ENCODE peak calls at places on chromosomes 1 and 21, in six cellular contexts. C is IMR-90, K is neuronal stem cell, X is H9, W is trophoblast cell, P is H1. F is an unnamed sample.

GRCh38 chr1:160646192-160646591 is 652 bp downstream of the SLAMF1 start:
- DNase-seq in C (no peak), K (no peak), X (no peak), W (no peak), P (no peak), F (no peak)

GRCh38 chr1:165381745-165382530 is 25.4 kb upstream of the LMX1A start:
- DNase-seq in C (no peak), K (no peak), X (no peak), W (no peak), P (no peak), F (peak; percentile 20)

GRCh38 chr1:204282801-204283200 is 69.0 kb upstream of the GOLT1A start:
- DNase-seq in C (no peak), K (no peak), X (no peak), W (no peak), P (no peak), F (no peak)

GRCh38 chr1:110555807-110556470 is 37.0 kb upstream of the KCNA10 start:
- DNase-seq in C (no peak), K (no peak), X (peak; percentile 25), W (no peak), P (no peak), F (no peak)

GRCh38 chr1:210376836-210377377 is 48.2 kb downstream of the HHAT start:
- DNase-seq in C (peak; percentile 61), K (no peak), X (no peak), W (no peak), P (no peak), F (no peak)

GRCh38 chr1:19070891-19071621 is 114.6 kb upstream of the IFFO2 start:
- DNase-seq in C (no peak), K (no peak), X (no peak), W (no peak), P (no peak), F (no peak)

GRCh38 chr1:35447278-35447677 is 109.9 kb downstream of the KIAA0319L start:
- DNase-seq in C (no peak), K (no peak), X (no peak), W (no peak), P (no peak), F (peak; percentile 48)

GRCh38 chr1:186564558-186564957 is 103.6 kb upstream of the PDC start:
- DNase-seq in C (peak; percentile 19), K (no peak), X (no peak), W (no peak), P (no peak), F (no peak)

GRCh38 chr1:87089070-87089736 is 174.8 kb downstream of the HS2ST1 start:
- DNase-seq in C (no peak), K (no peak), X (no peak), W (no peak), P (no peak), F (no peak)

GRCh38 chr1:173329747-173330146 is 122.6 kb upstream of the TNFSF4 start:
- DNase-seq in C (peak; percentile 82), K (no peak), X (no peak), W (no peak), P (no peak), F (peak; percentile 60)

GRCh38 chr1:55285849-55286248 is 70.7 kb upstream of the USP24 start:
- DNase-seq in C (no peak), K (no peak), X (no peak), W (no peak), P (no peak), F (no peak)

GRCh38 chr1:87826639-87827345 is 498.1 kb downstream of the LMO4 start:
- DNase-seq in C (peak; percentile 90), K (no peak), X (no peak), W (no peak), P (no peak), F (peak; percentile 4)

GRCh38 chr1:232524056-232524455 is 105.9 kb downstream of the SIPA1L2 start:
- DNase-seq in C (peak; percentile 31), K (no peak), X (no peak), W (no peak), P (no peak), F (no peak)

GRCh38 chr1:174902531-174903099 is 97.1 kb upstream of the CACYBP start:
- DNase-seq in C (no peak), K (no peak), X (no peak), W (no peak), P (no peak), F (no peak)

GRCh38 chr1:230818881-230819280 is 49.4 kb downstream of the C1orf198 start:
- DNase-seq in C (no peak), K (no peak), X (no peak), W (no peak), P (no peak), F (no peak)

GRCh38 chr1:187763465-187763864 is 934.7 kb downstream of the PLA2G4A start:
- DNase-seq in C (no peak), K (no peak), X (no peak), W (no peak), P (no peak), F (no peak)

GRCh38 chr1:69991644-69992043 is 213.7 kb downstream of the LRRC40 start:
- DNase-seq in C (peak; percentile 43), K (no peak), X (no peak), W (no peak), P (no peak), F (peak; percentile 12)

GRCh38 chr1:179083533-179083932 is 1.7 kb downstream of the TOR3A start:
- DNase-seq in C (no peak), K (no peak), X (no peak), W (no peak), P (no peak), F (no peak)
- H3K9ac ChIP-seq in C (no peak overlapping the region), K (no peak overlapping the region), X (no peak overlapping the region), W (no peak overlapping the region), P (no peak overlapping the region), F (peak overlapping the region; percentile 26)

GRCh38 chr1:222601233-222601632 is 11.5 kb upstream of the TAF1A start:
- DNase-seq in C (no peak), K (no peak), X (no peak), W (no peak), P (no peak), F (no peak)
- H3K14ac ChIP-seq in C (peak overlapping the region; percentile 19), K (no peak overlapping the region), X (no peak overlapping the region), W (no peak overlapping the region), P (no peak overlapping the region), F (no peak overlapping the region)

GRCh38 chr1:117367769-117368059 is 465 bp downstream of the MAN1A2 start:
- DNase-seq in C (peak; percentile 3), K (peak; percentile 24), X (no peak), W (no peak), P (no peak), F (no peak)
- H3K9ac ChIP-seq in C (peak overlapping the region; percentile 74), K (no peak overlapping the region), X (peak overlapping the region; percentile 11), W (peak overlapping the region; percentile 87), P (peak overlapping the region; percentile 66), F (peak overlapping the region; percentile 98)

GRCh38 chr1:228190778-228191177 is 17.1 kb upstream of the OBSCN start:
- DNase-seq in C (no peak), K (no peak), X (no peak), W (no peak), P (no peak), F (no peak)
- H3K14ac ChIP-seq in C (no peak overlapping the region), K (no peak overlapping the region), X (no peak overlapping the region), W (no peak overlapping the region), P (no peak overlapping the region), F (no peak overlapping the region)

GRCh38 chr1:1128454-1129139 is 12.7 kb upstream of the C1orf159 start:
- DNase-seq in C (no peak), K (no peak), X (no peak), W (peak; percentile 96), P (no peak), F (no peak)
- H3K9ac ChIP-seq in C (no peak overlapping the region), K (no peak overlapping the region), X (no peak overlapping the region), W (no peak overlapping the region), P (no peak overlapping the region), F (no peak overlapping the region)

DNA sequence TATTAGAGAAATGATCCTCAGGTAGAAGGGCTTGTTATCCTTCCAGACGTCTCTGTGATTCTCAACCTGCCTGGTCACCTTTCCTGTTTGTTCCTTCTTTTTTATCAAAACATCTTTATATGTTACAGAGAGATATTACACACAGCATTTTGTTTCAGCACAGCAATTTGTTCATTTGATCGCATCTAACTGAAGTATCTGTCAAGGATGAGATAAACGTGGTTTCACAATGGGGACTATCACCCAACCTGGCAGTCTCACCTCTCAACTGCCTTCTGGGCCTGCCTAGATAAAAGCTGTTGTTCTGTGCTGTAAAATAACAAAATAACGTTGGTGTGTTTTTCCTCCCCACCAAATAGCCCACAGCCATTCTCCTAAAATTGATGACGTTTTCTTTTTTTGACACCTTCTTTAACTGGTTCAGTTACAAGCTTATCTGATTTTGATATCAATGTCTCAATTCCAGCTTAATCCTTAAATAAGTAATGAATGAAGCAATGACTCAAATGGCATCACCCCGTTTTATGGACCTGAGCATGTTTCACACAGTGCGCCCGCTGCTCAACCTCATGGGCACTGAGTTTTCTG is 367.9 kb upstream of the RUNX1 start:
- DNase-seq in C (no peak), K (no peak), X (no peak), W (peak; percentile 30), P (no peak), F (no peak)
- H3K14ac ChIP-seq in C (no peak overlapping the region), K (no peak overlapping the region), X (no peak overlapping the region), W (no peak overlapping the region), P (no peak overlapping the region), F (no peak overlapping the region)

GRCh38 chr1:58768971-58769808 is 14.7 kb downstream of the JUN start:
- DNase-seq in C (peak; percentile 63), K (peak; percentile 72), X (peak; percentile 74), W (peak; percentile 38), P (no peak), F (peak; percentile 66)

GRCh38 chr1:58774027-58774426 is 9.8 kb downstream of the JUN start:
- DNase-seq in C (no peak), K (no peak), X (no peak), W (no peak), P (no peak), F (no peak)

GRCh38 chr1:58769809-58770345 is 14.0 kb downstream of the JUN start:
- DNase-seq in C (no peak), K (no peak), X (no peak), W (no peak), P (no peak), F (no peak)

GRCh38 chr1:58768332-58768731 is 15.5 kb downstream of the JUN start:
- DNase-seq in C (no peak), K (no peak), X (no peak), W (no peak), P (no peak), F (no peak)

DNA sequence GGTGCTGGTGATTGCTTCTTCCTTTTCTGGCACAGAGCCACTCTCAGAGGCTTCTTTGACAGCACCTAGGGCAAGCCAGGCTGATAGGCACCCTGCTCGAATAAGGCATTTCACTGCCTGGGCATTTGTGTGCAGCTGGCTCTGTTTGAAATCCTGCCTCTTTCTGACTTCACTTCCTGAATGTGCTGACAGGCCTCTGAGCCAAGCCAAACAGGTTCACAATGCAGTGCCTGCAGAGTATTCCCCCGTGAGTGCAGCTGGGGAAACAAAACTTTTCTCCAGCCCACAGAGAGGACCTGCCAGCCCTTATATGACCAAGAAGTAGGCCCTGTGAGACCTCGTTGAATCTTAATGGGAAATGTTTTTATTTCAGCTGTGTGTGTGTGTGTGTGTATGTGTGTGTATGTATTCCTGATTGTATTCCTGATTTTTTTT is 10.4 kb downstream of the JUN start:
- DNase-seq in C (peak; percentile 84), K (no peak), X (no peak), W (no peak), P (no peak), F (peak; percentile 49)
- H3K9ac ChIP-seq in C (no peak overlapping the region), K (no peak overlapping the region), X (no peak overlapping the region), W (no peak overlapping the region), P (no peak overlapping the region), F (peak overlapping the region; percentile 39)

F was measured in mesenchymal stem cell.